ENCODE peak calls at places on chromosomes 13 and 19, in four cellular contexts. Y is PC-9, K is HCT116, R is Karpas-422. E is an unnamed sample.

GRCh38 chr19:34597596-34597995 is 79.4 kb downstream of the SCGB2B2 start:
- DNase-seq in R (no peak), K (no peak), Y (no peak), E (no peak)

GRCh38 chr13:104831823-104832222 is 1703.6 kb downstream of the EFNB2 start:
- DNase-seq in Y (no peak), K (no peak), R (no peak), E (no peak)

GRCh38 chr13:24267801-24268200 is 41.6 kb upstream of the C1QTNF9 start:
- DNase-seq in Y (no peak), K (no peak), R (no peak), E (no peak)

GRCh38 chr13:109625156-109625555 is 161.2 kb downstream of the IRS2 start:
- DNase-seq in Y (no peak), R (no peak), K (no peak), E (no peak)

GRCh38 chr19:11142528-11143171 is 12.9 kb downstream of the SPC24 start:
- DNase-seq in Y (peak; percentile 95), K (peak; percentile 79), R (no peak), E (no peak)

GRCh38 chr19:15468675-15469512 is 4.5 kb upstream of the RASAL3 start:
- DNase-seq in K (no peak), Y (no peak), R (no peak), E (no peak)

GRCh38 chr19:46731007-46731501 is 14.1 kb upstream of the PRKD2 start:
- DNase-seq in Y (peak; percentile 92), K (no peak), R (no peak), E (no peak)

GRCh38 chr13:26075498-26075897 is 23.7 kb upstream of the SHISA2 start:
- DNase-seq in K (no peak), R (no peak), Y (no peak), E (no peak)

GRCh38 chr13:76856141-76856571 is 30.0 kb downstream of the KCTD12 start:
- DNase-seq in R (peak; percentile 43), K (no peak), Y (no peak), E (no peak)

GRCh38 chr13:66424417-66424816 is 805.7 kb downstream of the PCDH9 start:
- DNase-seq in R (no peak), Y (no peak), K (no peak), E (no peak)

GRCh38 chr13:31172535-31172934 is 10.8 kb upstream of the HSPH1 start:
- DNase-seq in R (no peak), K (peak; percentile 31), Y (peak; percentile 25), E (no peak)

GRCh38 chr19:49436381-49437017 is 4.8 kb downstream of the SLC17A7 start:
- DNase-seq in R (peak; percentile 99), K (no peak), Y (no peak), E (peak; percentile 86)

GRCh38 chr19:55452381-55453325 is 8.8 kb downstream of the ISOC2 start:
- DNase-seq in K (no peak), R (peak; percentile 88), Y (no peak), E (peak; percentile 76)

GRCh38 chr19:21568816-21569496 is 63.6 kb downstream of the ZNF429 start:
- DNase-seq in R (peak; percentile 92), Y (peak; percentile 66), K (no peak), E (no peak)

GRCh38 chr13:66803759-66804456 is 426.2 kb downstream of the PCDH9 start:
- DNase-seq in K (no peak), Y (no peak), R (no peak), E (no peak)

GRCh38 chr19:45814166-45814780 is 835 bp downstream of the RSPH6A start:
- DNase-seq in Y (no peak), R (no peak), K (no peak), E (no peak)

GRCh38 chr19:30406220-30406944 is 34.2 kb downstream of the ZNF536 start:
- DNase-seq in K (no peak), Y (no peak), R (peak; percentile 85), E (no peak)

GRCh38 chr19:54329476-54330165 is 9.3 kb downstream of the LILRA4 start:
- DNase-seq in R (no peak), Y (no peak), K (no peak), E (no peak)

GRCh38 chr13:100491164-100491847 is 97.3 kb downstream of the GGACT start:
- DNase-seq in Y (no peak), R (no peak), K (no peak), E (no peak)

GRCh38 chr19:6470173-6470572 is 6.1 kb downstream of the CRB3 start:
- DNase-seq in Y (no peak), K (no peak), R (no peak), E (no peak)

GRCh38 chr13:38045278-38046048 is 175.9 kb upstream of the TRPC4 start:
- DNase-seq in R (peak; percentile 66), Y (peak; percentile 0), K (no peak), E (peak; percentile 61)

GRCh38 chr13:42981853-42982252 is 10.2 kb downstream of the EPSTI1 start:
- DNase-seq in Y (peak; percentile 59), R (no peak), K (no peak), E (no peak)

DNA sequence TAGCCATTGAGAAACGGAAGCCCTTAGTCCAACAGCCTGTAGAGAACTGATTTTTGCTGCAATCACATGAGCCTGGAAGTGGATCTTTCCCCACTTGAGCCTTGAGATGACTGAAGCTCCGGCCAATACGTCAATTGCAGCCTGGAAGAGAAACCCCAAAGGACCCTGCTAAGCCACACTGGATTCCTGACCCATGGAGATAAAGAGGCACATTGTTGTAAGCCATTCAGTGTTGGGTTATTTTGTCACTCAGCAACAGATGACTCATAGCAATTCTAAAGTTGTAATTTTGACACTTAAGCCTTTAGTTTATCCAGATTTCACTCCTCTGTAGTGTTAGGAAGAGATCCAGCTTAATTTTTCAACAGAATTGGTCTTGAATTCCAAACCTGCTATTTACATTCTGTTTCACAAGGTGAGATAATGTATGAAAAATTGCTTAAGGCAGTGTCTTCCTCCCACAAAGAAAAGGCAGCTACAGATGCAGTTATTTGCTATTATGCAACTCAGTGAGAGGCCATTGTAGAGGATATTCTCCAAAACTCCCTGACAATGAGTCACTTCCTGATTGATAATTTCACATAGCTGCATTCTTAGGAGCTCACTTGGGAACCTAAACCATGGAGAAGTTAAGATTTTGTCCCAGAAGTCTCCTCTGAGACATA is 59.4 kb upstream of the TSHZ3 start:
- DNase-seq in K (no peak), Y (no peak), R (no peak), E (no peak)
- H3K9me2 ChIP-seq in K (no peaks in the 10 kb centered on the region), Y (no peaks in the 10 kb centered on the region), R (no peaks in the 10 kb centered on the region), E (no peaks in the 10 kb centered on the region)

DNA sequence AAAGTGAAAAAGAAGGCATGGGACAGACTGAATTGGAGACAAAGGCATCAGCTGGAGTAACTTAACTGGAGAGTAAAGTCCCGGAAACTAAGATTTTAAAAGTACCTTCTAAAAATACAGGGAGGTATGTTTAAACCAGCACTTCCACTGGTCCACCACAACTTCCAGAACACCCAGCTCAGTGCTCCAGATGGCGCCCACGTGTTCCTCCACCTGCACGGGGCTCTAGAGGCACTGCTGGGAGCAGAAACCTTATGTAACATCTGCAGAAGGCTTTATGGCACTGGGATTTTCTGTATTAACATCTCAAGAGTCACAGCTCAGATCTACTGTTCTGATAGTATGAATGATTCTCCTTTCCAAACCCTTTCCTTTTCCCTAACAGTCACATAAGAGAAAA is 252.1 kb downstream of the DCLK1 start:
- DNase-seq in Y (no peak), K (no peak), R (no peak), E (no peak)
- H3K9me2 ChIP-seq in Y (no peaks in the 10 kb centered on the region), K (no peaks in the 10 kb centered on the region), R (no peaks in the 10 kb centered on the region), E (no peaks in the 10 kb centered on the region)

GRCh38 chr13:91745962-91746361 is 347.5 kb downstream of the GPC5 start:
- DNase-seq in R (no peak), K (no peak), Y (no peak), E (no peak)
- H3K9me2 ChIP-seq in R (no peaks in the 10 kb centered on the region), K (no peaks in the 10 kb centered on the region), Y (no peaks in the 10 kb centered on the region), E (no peaks in the 10 kb centered on the region)

GRCh38 chr13:46166947-46167610 is 14.9 kb downstream of the LCP1 start:
- DNase-seq in Y (no peak), R (no peak), K (no peak), E (no peak)
- H3K9me2 ChIP-seq in Y (no peaks in the 10 kb centered on the region), R (no peaks in the 10 kb centered on the region), K (no peaks in the 10 kb centered on the region), E (no peaks in the 10 kb centered on the region)

GRCh38 chr13:21100211-21100610 is 38.8 kb upstream of the LATS2 start:
- DNase-seq in R (no peak), K (no peak), Y (no peak), E (no peak)

GRCh38 chr13:21100994-21101757 is 39.8 kb upstream of the LATS2 start:
- DNase-seq in Y (no peak), R (no peak), K (no peak), E (no peak)

GRCh38 chr13:21089827-21090226 is 28.4 kb upstream of the LATS2 start:
- DNase-seq in K (no peak), R (no peak), Y (no peak), E (no peak)

GRCh38 chr13:21095311-21095710 is 33.9 kb upstream of the LATS2 start:
- DNase-seq in Y (no peak), R (no peak), K (no peak), E (no peak)
- H3K9me2 ChIP-seq in Y (no peaks in the 10 kb centered on the region), R (no peaks in the 10 kb centered on the region), K (no peaks in the 10 kb centered on the region), E (no peaks in the 10 kb centered on the region)

GRCh38 chr19:18886972-18887371 is 9.0 kb downstream of the CERS1 start:
- DNase-seq in K (no peak), R (no peak), Y (no peak), E (no peak)
- H3K9me2 ChIP-seq in K (no peaks in the 10 kb centered on the region), R (no peaks in the 10 kb centered on the region), Y (no peaks in the 10 kb centered on the region), E (no peaks in the 10 kb centered on the region)

GRCh38 chr13:59607780-59608233 is 555.9 kb downstream of the DIAPH3 start:
- DNase-seq in K (no peak), R (no peak), Y (no peak), E (no peak)
- H3K9me2 ChIP-seq in K (no peaks in the 10 kb centered on the region), R (no peaks in the 10 kb centered on the region), Y (no peaks in the 10 kb centered on the region), E (no peaks in the 10 kb centered on the region)

GRCh38 chr19:39481229-39481545 is 549 bp downstream of the TIMM50 start:
- DNase-seq in R (peak; percentile 68), K (no peak), Y (no peak), E (peak; percentile 24)

GRCh38 chr19:39483141-39483540 is 2.5 kb downstream of the TIMM50 start:
- DNase-seq in R (no peak), K (no peak), Y (no peak), E (no peak)

GRCh38 chr19:39481676-39482075 is 1.0 kb downstream of the TIMM50 start:
- DNase-seq in R (no peak), Y (no peak), K (no peak), E (no peak)

GRCh38 chr19:39479916-39480315 is 722 bp upstream of the TIMM50 start:
- DNase-seq in R (no peak), K (no peak), Y (no peak), E (peak; percentile 22)

DNA sequence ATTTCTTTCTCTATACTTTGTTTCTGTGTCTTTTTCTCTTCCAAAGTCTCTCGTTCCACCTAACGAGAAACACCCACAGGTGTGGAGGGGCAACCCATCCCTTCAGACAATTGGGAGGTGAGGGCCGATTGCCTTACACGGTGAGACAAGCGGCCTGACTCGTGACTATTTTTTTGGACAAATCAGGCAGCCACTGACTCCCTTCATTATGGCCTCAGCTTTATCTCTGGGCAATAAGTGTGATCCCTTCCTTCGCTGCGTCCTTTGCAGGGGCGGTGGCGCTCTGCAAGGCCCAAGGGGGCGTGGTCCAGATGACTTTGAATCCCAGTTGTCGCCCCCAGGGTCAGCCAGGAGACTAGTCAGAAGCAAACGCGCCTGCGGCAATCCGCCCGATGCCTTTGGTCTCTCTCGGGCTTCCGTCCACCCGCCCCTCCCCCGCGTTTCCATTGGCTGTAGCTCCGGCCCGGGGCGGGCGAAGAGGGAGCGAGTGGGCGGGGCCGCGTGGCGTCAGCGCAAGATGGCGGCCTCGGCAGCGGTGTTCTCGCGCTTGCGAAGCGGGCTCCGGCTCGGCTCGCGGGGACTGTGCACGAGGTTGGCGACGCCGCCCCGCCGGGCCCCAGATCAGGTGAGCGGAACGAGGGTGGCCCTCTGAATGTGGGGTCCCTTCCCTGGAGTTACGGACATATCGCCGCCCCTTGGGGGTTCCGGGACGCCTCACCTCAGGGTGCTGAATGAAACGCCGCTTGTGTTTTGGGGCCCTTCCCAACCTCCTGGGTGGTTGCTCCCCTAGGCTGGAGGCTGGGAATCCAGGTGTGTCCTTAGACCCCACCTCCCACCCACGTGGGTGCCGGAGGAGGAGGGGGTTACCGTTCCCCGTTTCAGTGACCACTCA is at the start of gene TIMM50:
- DNase-seq in Y (peak; percentile 98), K (peak; percentile 90), R (peak; percentile 99), E (peak; percentile 98)
- H3K9me2 ChIP-seq in Y (no peaks in the 10 kb centered on the region), K (no peaks in the 10 kb centered on the region), R (no peaks in the 10 kb centered on the region), E (no peaks in the 10 kb centered on the region)

E was measured in OCI-LY7.